ENCODE peak calls at places on chromosomes 5 and 9, in four cellular contexts. W is GM23338, I is fibroblast of pulmonary artery, R is cardiac muscle cell. K is an unnamed sample.

GRCh38 chr9:4832786-4833579 is 40.2 kb downstream of the RCL1 start:
- DNase-seq in R (peak), I (peak), W (no peak), K (no peak)

GRCh38 chr5:39716532-39716971 is 291.8 kb upstream of the DAB2 start:
- DNase-seq in R (peak), I (peak), W (peak), K (no peak)

GRCh38 chr9:124257070-124257864 is 482 bp upstream of the NEK6 start:
- DNase-seq in R (no peak), I (no peak), W (peak), K (no peak)

GRCh38 chr5:112643339-112643971 is 94.2 kb upstream of the APC start:
- DNase-seq in R (no peak), W (no peak), I (no peak), K (no peak)

GRCh38 chr9:13718086-13718485 is 438.6 kb upstream of the MPDZ start:
- DNase-seq in W (no peak), I (peak), R (no peak), K (no peak)

GRCh38 chr9:5389109-5389732 is 48.5 kb downstream of the PLGRKT start:
- DNase-seq in R (peak), I (peak), W (no peak), K (no peak)

GRCh38 chr5:67773439-67773988 is 442.0 kb upstream of the PIK3R1 start:
- DNase-seq in I (peak), R (peak), W (no peak), K (no peak)

GRCh38 chr5:145637396-145637795 is 197.7 kb downstream of the PRELID2 start:
- DNase-seq in W (no peak), R (no peak), I (peak), K (no peak)

GRCh38 chr9:124621371-124622328 is 114.5 kb upstream of the NR5A1 start:
- DNase-seq in I (peak), W (no peak), R (peak), K (no peak)

GRCh38 chr9:16718296-16718695 is 152.2 kb downstream of the BNC2 start:
- DNase-seq in W (no peak), R (no peak), I (no peak), K (no peak)

GRCh38 chr5:13251623-13252367 is 692.7 kb downstream of the DNAH5 start:
- DNase-seq in R (peak), W (peak), I (peak), K (no peak)

GRCh38 chr9:71663216-71663615 is 105.1 kb downstream of the CEMIP2 start:
- DNase-seq in W (peak), I (peak), R (peak), K (no peak)

GRCh38 chr5:57174128-57174849 is 430 bp downstream of the GPBP1 start:
- DNase-seq in I (peak), W (peak), R (peak), K (peak)

GRCh38 chr9:37996812-37997202 is 72.2 kb downstream of the SHB start:
- DNase-seq in R (no peak), W (no peak), I (no peak), K (no peak)

GRCh38 chr5:63963080-63963735 is 963 bp upstream of the HTR1A start:
- DNase-seq in W (peak), R (peak), I (peak), K (no peak)

GRCh38 chr5:85500869-85501268 is 1116.2 kb upstream of the EDIL3 start:
- DNase-seq in W (peak), I (no peak), R (no peak), K (no peak)

GRCh38 chr9:137199411-137200121 is 975 bp downstream of the TPRN start:
- DNase-seq in R (peak), W (peak), I (peak), K (no peak)

GRCh38 chr9:33921967-33922895 is 105.3 kb downstream of the UBE2R2 start:
- DNase-seq in W (peak), R (peak), I (peak), K (no peak)

GRCh38 chr9:113508111-113508749 is 44.7 kb downstream of the RGS3 start:
- DNase-seq in W (peak), R (no peak), I (peak), K (no peak)

GRCh38 chr5:141605523-141606277 is 13.1 kb downstream of the DIAPH1 start:
- DNase-seq in I (peak), W (peak), R (peak), K (no peak)

GRCh38 chr5:158609729-158610128 is 490.0 kb downstream of the EBF1 start:
- DNase-seq in I (no peak), W (no peak), R (no peak), K (no peak)

GRCh38 chr5:110865400-110866094 is 126.7 kb downstream of the SLC25A46 start:
- DNase-seq in W (peak), R (peak), I (peak), K (no peak)

GRCh38 chr9:13529321-13530104 is 250.0 kb upstream of the MPDZ start:
- DNase-seq in I (no peak), R (no peak), W (no peak), K (no peak)

GRCh38 chr5:749101-749670 is 35.3 kb downstream of the ZDHHC11B start:
- DNase-seq in I (no peak), W (no peak), R (no peak), K (no peak)

GRCh38 chr9:35657327-35658143 is at the start of gene RMRP:
- DNase-seq in I (peak), R (peak), W (peak), K (peak)

DNA sequence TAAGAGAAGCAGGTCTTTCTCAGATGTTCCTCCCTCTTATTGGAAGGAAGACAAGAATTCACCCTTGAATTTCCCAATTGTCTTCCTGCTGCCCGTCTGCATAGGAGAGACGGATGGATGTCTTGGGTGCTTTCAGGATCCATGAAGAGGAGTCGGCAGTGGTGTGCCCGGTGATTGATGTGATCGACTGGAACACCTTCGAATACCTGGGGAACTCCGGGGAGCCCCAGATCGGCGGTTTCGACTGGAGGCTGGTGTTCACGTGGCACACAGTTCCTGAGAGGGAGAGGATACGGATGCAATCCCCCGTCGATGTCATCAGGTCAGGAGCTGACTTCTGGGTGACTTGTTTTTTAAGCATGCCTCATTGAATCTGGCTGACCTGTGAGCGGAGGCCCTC is 24.2 kb downstream of the GALNT12 start:
- DNase-seq in R (no peak), W (no peak), I (no peak), K (no peak)
- TF ChIP-seq CTCF in R (no peak), W (no peak), I (no peak), K (no peak)

GRCh38 chr9:2267171-2267740 is 252.1 kb downstream of the SMARCA2 start:
- DNase-seq in W (no peak), R (peak), I (no peak), K (no peak)

GRCh38 chr9:2271426-2271825 is 256.3 kb downstream of the SMARCA2 start:
- DNase-seq in I (peak), W (peak), R (peak), K (no peak)

GRCh38 chr9:2274762-2275161 is 259.6 kb downstream of the SMARCA2 start:
- DNase-seq in W (no peak), I (no peak), R (no peak), K (no peak)

GRCh38 chr9:2264081-2264480 is 248.9 kb downstream of the SMARCA2 start:
- DNase-seq in I (no peak), W (no peak), R (no peak), K (no peak)

DNA sequence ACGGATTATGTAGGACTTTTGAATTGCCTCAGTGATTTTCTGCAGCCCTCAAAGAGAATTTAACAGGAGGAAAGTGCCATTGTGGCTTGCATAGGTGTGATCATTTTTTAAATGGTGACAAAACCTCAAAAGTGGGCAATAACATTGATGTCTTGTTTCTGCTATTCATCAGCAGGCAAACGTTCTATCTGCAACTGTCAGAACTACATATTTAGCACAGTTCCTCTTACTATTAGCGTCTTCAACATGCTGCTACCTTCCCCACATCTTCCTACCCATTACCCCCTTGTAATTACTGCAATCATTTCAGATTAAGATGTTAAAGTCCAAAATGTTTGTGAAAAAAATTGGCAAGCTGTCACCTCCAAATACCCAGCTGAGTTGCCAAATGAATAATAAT is 254.6 kb downstream of the SMARCA2 start:
- DNase-seq in R (no peak), W (no peak), I (no peak), K (no peak)
- TF ChIP-seq CTCF in R (no peak), W (no peak), I (no peak), K (no peak)

GRCh38 chr5:82597437-82597836 is 319.3 kb upstream of the RPS23 start:
- DNase-seq in R (no peak), W (peak), I (no peak), K (no peak)
- TF ChIP-seq CTCF in R (no peak), W (peak), I (peak), K (no peak)

GRCh38 chr5:154754460-154755360 is 467 bp upstream of the LARP1 start:
- DNase-seq in I (peak), W (peak), R (peak), K (peak)
- TF ChIP-seq CTCF in I (peak), W (peak), R (peak), K (no peak)

DNA sequence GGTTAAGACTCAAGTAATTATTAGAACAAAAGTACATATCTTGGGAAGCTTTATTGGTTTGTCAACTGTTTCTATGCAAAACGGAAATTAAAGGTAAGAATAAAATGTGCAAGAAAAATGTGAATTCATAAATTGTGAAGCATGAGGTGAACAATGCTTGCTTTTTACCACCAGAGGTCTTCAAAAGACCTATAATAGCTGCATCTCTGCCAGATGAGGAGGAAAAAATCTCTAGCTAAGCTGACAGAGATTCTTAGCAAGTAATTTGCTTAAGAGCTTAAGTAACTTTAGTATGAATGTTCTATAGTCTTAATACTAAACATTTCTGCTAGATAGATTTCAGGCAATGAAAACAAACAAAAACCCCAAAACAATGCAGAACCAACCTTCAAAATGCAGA is 54.1 kb downstream of the MRPS30 start:
- DNase-seq in W (peak), I (peak), R (no peak), K (no peak)
- TF ChIP-seq CTCF in W (peak), I (peak), R (no peak), K (no peak)